ENCODE peak calls at places on chromosomes 11 and 22, in seven cellular contexts. N is H54, D is COR-L47, H is lung microvascular endothelial cell, G is AG10803, X is activated T-helper 1 cell treated with Interleukin-2 at 50 U/mL for 16 hours, A is NCI-H774. L is an unnamed sample.
A peak's percentile ranks its signal among the peaks of the same experiment; 100 is the strongest.

GRCh38 chr11:2375341-2375853 is 1.7 kb upstream of the CD81 start:
- DNase-seq in N (no peak), D (no peak), H (no peak), G (no peak), X (no peak), A (no peak), L (no peak)

GRCh38 chr11:124070906-124071621 is 29.9 kb upstream of the OR10G7 start:
- DNase-seq in N (peak; percentile 13), D (peak; percentile 24), H (peak; percentile 88), G (peak; percentile 79), X (peak; percentile 38), A (peak; percentile 65), L (peak; percentile 88)

GRCh38 chr22:23575601-23576000 is 4.5 kb downstream of the IGLL1 start:
- DNase-seq in N (no peak), D (no peak), H (no peak), G (no peak), X (no peak), A (no peak), L (no peak)

GRCh38 chr11:119529063-119529845 is 106.3 kb upstream of the THY1 start:
- DNase-seq in N (no peak), D (no peak), H (no peak), G (no peak), X (no peak), A (no peak), L (no peak)

GRCh38 chr11:119734788-119735187 is 5.8 kb upstream of the NECTIN1 start:
- DNase-seq in N (no peak), D (peak; percentile 55), H (no peak), G (no peak), X (no peak), A (peak; percentile 64), L (peak; percentile 30)

GRCh38 chr11:112605093-112605666 is 344.5 kb upstream of the PLET1 start:
- DNase-seq in N (no peak), D (no peak), H (no peak), G (peak; percentile 59), X (no peak), A (no peak), L (no peak)

GRCh38 chr11:95445746-95446333 is 214.8 kb upstream of the SESN3 start:
- DNase-seq in N (no peak), D (no peak), H (no peak), G (peak; percentile 25), X (no peak), A (no peak), L (no peak)

GRCh38 chr11:96149743-96150555 is 193.0 kb downstream of the MAML2 start:
- DNase-seq in N (no peak), D (no peak), H (no peak), G (peak; percentile 74), X (no peak), A (no peak), L (no peak)

GRCh38 chr11:57647960-57648776 is 1.5 kb downstream of the YPEL4 start:
- DNase-seq in N (no peak), D (no peak), H (no peak), G (no peak), X (no peak), A (no peak), L (no peak)

GRCh38 chr11:17405232-17406005 is 17.0 kb upstream of the KCNJ11 start:
- DNase-seq in N (peak; percentile 62), D (peak; percentile 69), H (peak; percentile 52), G (peak; percentile 70), X (no peak), A (peak; percentile 41), L (no peak)

GRCh38 chr22:32926600-32926999 is 125.1 kb downstream of the TIMP3 start:
- DNase-seq in N (peak; percentile 7), D (no peak), H (peak; percentile 36), G (peak; percentile 35), X (no peak), A (no peak), L (no peak)

GRCh38 chr11:72578541-72578940 is 95.7 kb downstream of the PDE2A start:
- DNase-seq in N (no peak), D (no peak), H (no peak), G (no peak), X (no peak), A (no peak), L (no peak)

GRCh38 chr11:77596626-77597025 is 6.9 kb downstream of the AQP11 start:
- DNase-seq in N (no peak), D (no peak), H (no peak), G (peak; percentile 83), X (no peak), A (no peak), L (no peak)

GRCh38 chr11:111308140-111308539 is 9.8 kb downstream of the POU2AF3 start:
- DNase-seq in N (no peak), D (peak; percentile 87), H (no peak), G (no peak), X (no peak), A (peak; percentile 25), L (no peak)

GRCh38 chr11:64048042-64048854 is 12.5 kb downstream of the FLRT1 start:
- DNase-seq in N (no peak), D (no peak), H (no peak), G (no peak), X (no peak), A (no peak), L (no peak)

GRCh38 chr11:116471608-116472007 is 301.2 kb downstream of the BUD13 start:
- DNase-seq in N (no peak), D (no peak), H (peak; percentile 70), G (peak; percentile 64), X (no peak), A (no peak), L (peak; percentile 96)

GRCh38 chr22:28801845-28802594 is 1.7 kb upstream of the XBP1 start:
- DNase-seq in N (no peak), D (no peak), H (no peak), G (peak; percentile 18), X (no peak), A (no peak), L (peak; percentile 21)

GRCh38 chr22:19706661-19707151 is 7.6 kb upstream of the SEPTIN5 start:
- DNase-seq in N (no peak), D (no peak), H (no peak), G (no peak), X (no peak), A (no peak), L (no peak)

GRCh38 chr11:106280041-106280440 is 202.6 kb downstream of the AASDHPPT start:
- DNase-seq in N (no peak), D (no peak), H (no peak), G (no peak), X (no peak), A (no peak), L (no peak)

GRCh38 chr11:43261775-43262174 is 50.0 kb upstream of the API5 start:
- DNase-seq in N (no peak), D (no peak), H (no peak), G (no peak), X (no peak), A (no peak), L (no peak)

GRCh38 chr11:117870176-117870952 is 6.1 kb downstream of the FXYD6 start:
- DNase-seq in N (no peak), D (peak; percentile 87), H (no peak), G (no peak), X (no peak), A (no peak), L (no peak)

L was measured in endothelial cell of umbilical vein.